ENCODE peak calls at places on chromosomes 16 and 17, in seven cellular contexts. T, R, L, N, H, U and Y are unnamed samples.

GRCh38 chr16:81889896-81890634 is 111.0 kb downstream of the PLCG2 start:
- DNase-seq in L (peak), R (peak), N (peak), H (peak), U (peak), T (no peak), Y (peak)

GRCh38 chr16:3461120-3461519 is 17.6 kb downstream of the NAA60 start:
- DNase-seq in R (no peak), L (no peak), U (no peak), T (peak), H (no peak), N (no peak), Y (peak)

GRCh38 chr17:71361691-71362450 is 758.9 kb upstream of the SOX9 start:
- DNase-seq in N (no peak), T (no peak), R (no peak), H (no peak), L (no peak), U (peak), Y (no peak)

GRCh38 chr16:57736419-57737281 is 1.1 kb downstream of the KATNB1 start:
- DNase-seq in H (peak), T (peak), R (peak), U (peak), L (peak), N (peak), Y (peak)

GRCh38 chr17:69064476-69064875 is 3.7 kb upstream of the ABCA9 start:
- DNase-seq in H (no peak), L (no peak), U (no peak), R (no peak), T (no peak), N (no peak), Y (no peak)

GRCh38 chr17:63837480-63837879 is 5.0 kb downstream of the SMARCD2 start:
- DNase-seq in T (no peak), H (no peak), N (no peak), L (no peak), R (no peak), U (no peak), Y (no peak)

GRCh38 chr17:12744298-12744697 is 45.0 kb upstream of the ARHGAP44 start:
- DNase-seq in N (no peak), T (no peak), R (no peak), L (no peak), U (peak), H (no peak), Y (no peak)

GRCh38 chr16:53504161-53504663 is 1.2 kb upstream of the AKTIP start:
- DNase-seq in N (no peak), R (peak), L (no peak), H (peak), U (peak), T (no peak), Y (no peak)

GRCh38 chr16:77133706-77134105 is 57.3 kb upstream of the MON1B start:
- DNase-seq in T (no peak), H (peak), U (no peak), N (peak), R (no peak), L (no peak), Y (no peak)

GRCh38 chr16:78199325-78200022 is 100.0 kb downstream of the WWOX start:
- DNase-seq in L (no peak), U (no peak), N (no peak), H (no peak), R (peak), T (no peak), Y (no peak)

GRCh38 chr17:80599546-80600305 is 55.1 kb downstream of the RPTOR start:
- DNase-seq in N (no peak), H (no peak), R (peak), T (no peak), U (no peak), L (no peak), Y (no peak)